ENCODE peak calls at places on chromosomes 1 and 21, in seven cellular contexts. S is IMR-90, E is neural progenitor cell, D is suprapubic skin, M is mesendoderm, H is thoracic aorta, F is tibial artery. N is an unnamed sample.

GRCh38 chr1:229092377-229093257 is 178.3 kb upstream of the RAB4A start:
- DNase-seq in S (no peak), E (no peak), D (no peak), M (peak; percentile 52), H (no peak), F (no peak), N (no peak)

GRCh38 chr1:166947398-166948043 is 27.8 kb downstream of the ILDR2 start:
- DNase-seq in S (peak; percentile 28), E (peak; percentile 93), D (no peak), M (peak; percentile 64), H (peak; percentile 7), F (no peak), N (peak; percentile 71)

GRCh38 chr1:114756009-114756892 is 1.5 kb downstream of the CSDE1 start:
- DNase-seq in S (peak; percentile 45), E (no peak), D (no peak), M (no peak), H (no peak), F (no peak), N (no peak)

GRCh38 chr21:14825405-14826032 is 239.3 kb downstream of the NRIP1 start:
- DNase-seq in S (no peak), E (no peak), D (no peak), M (no peak), H (no peak), F (no peak), N (no peak)

GRCh38 chr1:223504741-223505140 is 111.5 kb downstream of the CCDC185 start:
- DNase-seq in S (peak; percentile 90), E (no peak), D (no peak), M (no peak), H (no peak), F (no peak), N (no peak)

GRCh38 chr1:221722254-221723017 is 19.5 kb downstream of the DUSP10 start:
- DNase-seq in S (no peak), E (no peak), D (no peak), M (no peak), H (no peak), F (no peak), N (no peak)

GRCh38 chr1:161439280-161440232 is 65.7 kb upstream of the FCGR2A start:
- DNase-seq in S (peak; percentile 33), E (no peak), D (no peak), M (peak; percentile 73), H (no peak), F (no peak), N (no peak)

GRCh38 chr1:30727796-30728195 is 4.4 kb upstream of the MATN1 start:
- DNase-seq in S (peak; percentile 66), E (no peak), D (no peak), M (peak; percentile 59), H (no peak), F (no peak), N (no peak)

GRCh38 chr1:245458761-245459174 is 304.0 kb downstream of the KIF26B start:
- DNase-seq in S (peak; percentile 16), E (no peak), D (no peak), M (no peak), H (no peak), F (no peak), N (no peak)

GRCh38 chr1:240004086-240004749 is 87.5 kb upstream of the FMN2 start:
- DNase-seq in S (peak; percentile 16), E (peak; percentile 31), D (no peak), M (peak; percentile 21), H (no peak), F (no peak), N (no peak)

GRCh38 chr1:57423135-57424131 is at the start of gene DAB1:
- DNase-seq in S (peak; percentile 11), E (peak; percentile 76), D (no peak), M (peak; percentile 82), H (no peak), F (no peak), N (peak; percentile 30)

GRCh38 chr1:198272492-198272891 is 115.7 kb downstream of the NEK7 start:
- DNase-seq in S (peak; percentile 62), E (no peak), D (no peak), M (peak; percentile 51), H (no peak), F (no peak), N (no peak)

GRCh38 chr21:42063578-42064521 is 7.3 kb upstream of the UMODL1 start:
- DNase-seq in S (no peak), E (peak; percentile 39), D (no peak), M (no peak), H (no peak), F (no peak), N (peak; percentile 21)

GRCh38 chr1:5961601-5962000 is 30.6 kb downstream of the NPHP4 start:
- DNase-seq in S (no peak), E (no peak), D (no peak), M (no peak), H (no peak), F (no peak), N (no peak)

GRCh38 chr1:154992721-154993571 is 440 bp upstream of the LENEP start:
- DNase-seq in S (peak; percentile 58), E (no peak), D (peak; percentile 18), M (peak; percentile 75), H (no peak), F (peak; percentile 12), N (peak; percentile 34)

GRCh38 chr1:111516008-111516535 is 12.6 kb upstream of the ADORA3 start:
- DNase-seq in S (peak; percentile 82), E (peak; percentile 21), D (no peak), M (peak; percentile 92), H (no peak), F (peak; percentile 36), N (peak; percentile 86)

GRCh38 chr1:200038987-200039848 is 11.7 kb downstream of the NR5A2 start:
- DNase-seq in S (no peak), E (peak; percentile 82), D (no peak), M (peak; percentile 88), H (no peak), F (no peak), N (no peak)

GRCh38 chr1:172287207-172287606 is 133.3 kb upstream of the C1orf105 start:
- DNase-seq in S (peak; percentile 73), E (no peak), D (no peak), M (no peak), H (peak; percentile 47), F (peak; percentile 86), N (peak; percentile 89)

GRCh38 chr1:3460653-3461237 is 6.3 kb downstream of the ARHGEF16 start:
- DNase-seq in S (no peak), E (no peak), D (no peak), M (no peak), H (no peak), F (no peak), N (peak; percentile 60)

GRCh38 chr1:230868736-230869385 is 540 bp upstream of the C1orf198 start:
- DNase-seq in S (no peak), E (peak; percentile 95), D (no peak), M (peak; percentile 82), H (no peak), F (peak; percentile 45), N (no peak)

GRCh38 chr1:246572795-246573194 is 6.5 kb downstream of the CNST start:
- DNase-seq in S (no peak), E (no peak), D (no peak), M (no peak), H (no peak), F (no peak), N (no peak)

DNA sequence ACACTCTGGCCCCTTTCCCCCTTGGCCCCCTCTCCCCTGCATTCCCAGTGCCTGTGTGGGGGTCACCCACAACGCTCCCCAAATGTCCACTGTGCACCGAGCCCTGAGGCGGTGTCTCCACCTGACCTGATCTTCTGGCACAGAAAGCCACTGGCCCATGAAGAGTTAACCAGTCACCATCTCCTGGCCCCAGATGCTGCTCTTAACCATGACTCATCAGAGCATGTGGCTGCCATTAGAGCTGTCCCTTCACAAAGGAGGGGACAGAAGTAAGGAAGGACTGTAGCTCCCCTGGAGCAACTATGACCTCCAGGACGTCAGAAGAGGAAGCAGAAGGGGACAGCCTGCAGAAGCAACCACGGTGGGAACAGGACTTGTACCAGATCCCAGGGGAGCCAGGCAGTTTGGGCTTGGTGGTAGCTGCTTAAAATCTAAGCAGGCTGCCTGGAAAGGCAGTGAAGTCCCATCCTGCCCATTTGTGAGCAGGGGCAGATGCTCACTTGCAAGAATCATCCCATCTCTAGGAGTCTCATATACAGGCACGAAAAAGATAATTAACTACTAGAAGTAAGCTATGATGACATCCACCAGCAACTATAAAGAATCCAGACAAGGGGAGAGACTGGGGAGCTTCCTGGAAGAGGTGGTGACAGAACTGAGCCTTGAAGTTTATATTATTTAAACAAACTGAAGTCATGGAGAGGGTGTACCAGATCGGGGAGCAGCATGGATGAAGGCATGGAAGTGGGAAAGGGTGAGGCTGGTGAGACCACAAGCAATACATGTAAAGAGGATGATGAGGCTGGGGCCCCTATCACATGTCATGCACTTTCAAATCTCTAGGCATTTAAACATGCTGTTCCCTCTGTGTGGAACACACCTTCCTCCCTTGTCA is 1.1 kb upstream of the TTC39A start:
- DNase-seq in S (peak; percentile 62), E (no peak), D (peak; percentile 70), M (peak; percentile 92), H (no peak), F (no peak), N (no peak)
- H3K27ac ChIP-seq in S (no peak overlapping the region), E (no peak overlapping the region), D (peak overlapping the region; percentile 25), M (no peak overlapping the region), H (no peak overlapping the region), F (no peak overlapping the region), N (peak overlapping the region; percentile 12)

DNA sequence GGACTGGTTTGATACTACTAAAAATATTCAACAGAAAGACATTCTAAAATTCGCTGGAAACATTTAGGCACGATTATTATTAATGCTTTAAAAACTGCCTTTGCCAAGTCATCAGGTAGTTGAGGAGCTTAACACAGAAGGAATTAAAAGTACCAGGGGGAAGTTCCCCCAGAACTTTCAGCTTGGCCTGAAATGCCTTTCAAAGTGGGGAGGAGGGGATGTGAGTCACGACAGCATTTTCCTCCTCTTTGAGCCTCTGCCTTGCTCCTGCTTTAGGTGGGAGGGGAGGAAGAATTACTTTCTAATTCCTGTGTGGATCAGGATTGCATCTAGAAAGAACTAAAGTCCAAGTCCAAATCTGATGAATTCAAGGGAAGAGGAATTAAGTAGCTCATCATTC is 183.6 kb downstream of the CLIC6 start:
- DNase-seq in S (no peak), E (no peak), D (no peak), M (no peak), H (no peak), F (no peak), N (no peak)
- H3K27ac ChIP-seq in S (no peak overlapping the region), E (no peak overlapping the region), D (no peak overlapping the region), M (no peak overlapping the region), H (no peak overlapping the region), F (no peak overlapping the region), N (no peak overlapping the region)

GRCh38 chr1:159000070-159000409 is 9.7 kb upstream of the IFI16 start:
- DNase-seq in S (no peak), E (no peak), D (no peak), M (no peak), H (no peak), F (no peak), N (no peak)
- H3K27ac ChIP-seq in S (peak overlapping the region; percentile 93), E (peak overlapping the region; percentile 74), D (peak overlapping the region; percentile 96), M (peak overlapping the region; percentile 87), H (peak overlapping the region; percentile 65), F (peak overlapping the region; percentile 83), N (peak overlapping the region; percentile 97)

DNA sequence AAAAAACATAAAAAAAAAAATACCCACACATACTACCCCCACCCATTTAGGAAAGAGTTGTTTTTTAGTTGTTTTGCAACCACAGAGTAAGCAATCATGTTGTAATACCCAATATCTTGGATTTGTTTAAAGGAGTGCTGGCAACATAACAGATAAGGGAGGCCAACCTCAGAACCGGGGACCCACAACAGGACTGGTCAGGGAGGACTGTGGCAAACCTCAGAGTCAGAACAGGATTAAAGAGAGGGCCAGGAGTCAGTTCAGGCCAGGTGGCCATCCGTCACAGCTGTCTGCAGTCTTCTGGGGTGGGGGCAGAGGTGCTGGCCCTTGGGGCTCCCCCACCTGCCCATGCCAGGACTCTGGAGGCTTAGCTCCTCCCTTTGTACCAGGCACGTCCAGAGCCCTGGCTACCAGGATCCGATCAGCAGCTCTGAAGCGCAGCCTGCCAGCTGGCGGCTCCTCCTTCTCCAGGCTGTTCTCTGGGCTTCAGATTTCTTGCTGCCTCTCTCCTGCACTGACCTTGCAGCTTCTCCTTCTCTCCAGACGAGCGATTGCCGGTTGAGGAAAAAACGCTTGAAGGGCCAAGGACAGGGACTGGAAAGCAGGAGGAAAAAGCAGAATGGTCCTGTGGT is 7.9 kb downstream of the H6PD start:
- DNase-seq in S (no peak), E (no peak), D (peak; percentile 90), M (no peak), H (no peak), F (peak; percentile 89), N (peak; percentile 94)
- H3K27ac ChIP-seq in S (no peak overlapping the region), E (no peak overlapping the region), D (peak overlapping the region; percentile 90), M (no peak overlapping the region), H (peak overlapping the region; percentile 70), F (peak overlapping the region; percentile 76), N (peak overlapping the region; percentile 81)

N was measured in right cardiac atrium.